ENCODE peak calls at places on chromosomes 13 and 19, in ten cellular contexts. D, A, F, E, V, U, G, Z, K and R are unnamed samples.

GRCh38 chr19:14023404-14024235 is 4.3 kb upstream of the RLN3 start:
- DNase-seq in F (peak), K (peak), Z (no peak), D (peak), E (peak), G (peak), A (peak), U (peak), V (peak), R (no peak)

GRCh38 chr13:105202384-105202783 is 1333.1 kb downstream of the EFNB2 start:
- DNase-seq in Z (no peak), A (no peak), F (peak), G (no peak), D (no peak), K (no peak), V (no peak), U (peak), E (peak), R (peak)

GRCh38 chr13:51534075-51534817 is 50.0 kb upstream of the WDFY2 start:
- DNase-seq in E (no peak), V (no peak), F (peak), K (no peak), G (no peak), U (no peak), Z (no peak), D (no peak), A (no peak), R (no peak)

GRCh38 chr13:30618186-30618937 is 642 bp downstream of the USPL1 start:
- DNase-seq in K (no peak), A (no peak), Z (no peak), G (peak), V (no peak), E (no peak), D (no peak), U (peak), F (peak), R (no peak)

GRCh38 chr19:1315470-1316166 is 29.9 kb downstream of the EFNA2 start:
- DNase-seq in E (peak), G (no peak), D (peak), U (peak), K (no peak), V (peak), F (peak), A (peak), Z (no peak), R (peak)

GRCh38 chr13:29749401-29750177 is 100.8 kb downstream of the UBL3 start:
- DNase-seq in A (no peak), F (no peak), K (no peak), D (no peak), E (no peak), U (no peak), Z (no peak), V (no peak), G (no peak), R (no peak)

GRCh38 chr13:75788494-75788991 is 152.4 kb downstream of the LMO7 start:
- DNase-seq in D (no peak), F (no peak), U (peak), G (no peak), Z (no peak), E (no peak), A (no peak), K (no peak), V (no peak), R (no peak)

GRCh38 chr13:65553328-65553727 is 1676.8 kb downstream of the PCDH9 start:
- DNase-seq in V (no peak), G (no peak), A (no peak), K (no peak), U (no peak), E (no peak), F (no peak), D (no peak), Z (no peak), R (no peak)

GRCh38 chr13:61144834-61145593 is 270.6 kb downstream of the PCDH20 start:
- DNase-seq in U (no peak), F (no peak), E (no peak), G (no peak), D (no peak), Z (no peak), A (no peak), K (no peak), V (no peak), R (no peak)

GRCh38 chr13:46751811-46752635 is 44.9 kb downstream of the ESD start:
- DNase-seq in F (peak), D (no peak), E (no peak), Z (peak), V (no peak), G (no peak), K (no peak), U (no peak), A (no peak), R (no peak)

GRCh38 chr13:76879211-76879875 is 6.9 kb downstream of the KCTD12 start:
- DNase-seq in G (no peak), V (no peak), Z (peak), E (peak), A (no peak), F (peak), U (peak), K (no peak), D (no peak), R (no peak)

GRCh38 chr19:9531933-9532332 is 6.5 kb downstream of the ZNF426 start:
- DNase-seq in F (no peak), D (no peak), A (no peak), E (no peak), V (no peak), U (no peak), G (peak), K (no peak), Z (no peak), R (no peak)

GRCh38 chr19:3593156-3593555 is 7.9 kb downstream of the GIPC3 start:
- DNase-seq in F (no peak), V (no peak), A (no peak), G (no peak), E (no peak), U (no peak), Z (no peak), K (no peak), D (peak), R (no peak)

GRCh38 chr13:105665284-105665683 is 870.2 kb downstream of the EFNB2 start:
- DNase-seq in Z (no peak), U (no peak), G (no peak), A (no peak), V (no peak), D (no peak), K (no peak), F (no peak), E (no peak), R (no peak)

GRCh38 chr13:53237696-53238095 is 209.1 kb downstream of the OLFM4 start:
- DNase-seq in V (no peak), G (no peak), E (no peak), A (no peak), D (no peak), U (no peak), Z (no peak), F (no peak), K (no peak), R (no peak)

GRCh38 chr19:3358919-3359849 is 7.2 kb upstream of the NFIC start:
- DNase-seq in F (peak), G (no peak), V (peak), A (no peak), D (no peak), Z (no peak), E (peak), U (no peak), K (no peak), R (no peak)

GRCh38 chr13:76836311-76836710 is 49.9 kb downstream of the KCTD12 start:
- DNase-seq in D (no peak), E (no peak), U (no peak), Z (no peak), G (no peak), K (no peak), F (no peak), V (no peak), A (no peak), R (no peak)

GRCh38 chr13:37868691-37869505 is 674 bp downstream of the TRPC4 start:
- DNase-seq in G (no peak), D (peak), Z (no peak), K (no peak), A (no peak), E (no peak), V (no peak), F (no peak), U (peak), R (no peak)

GRCh38 chr19:57167385-57167784 is at the start of gene DUXA:
- DNase-seq in K (no peak), V (no peak), U (no peak), F (no peak), Z (no peak), E (no peak), G (no peak), D (no peak), A (no peak), R (no peak)

GRCh38 chr19:14775855-14776254 is 2.5 kb downstream of the ADGRE2 start:
- DNase-seq in E (no peak), K (no peak), G (no peak), U (no peak), F (peak), D (peak), A (no peak), Z (no peak), V (peak), R (no peak)

GRCh38 chr13:75621147-75621546 is 15.0 kb upstream of the LMO7 start:
- DNase-seq in F (no peak), K (no peak), A (no peak), V (no peak), U (peak), D (no peak), G (no peak), E (no peak), Z (no peak), R (no peak)

GRCh38 chr13:46858776-46859175 is 38.1 kb downstream of the HTR2A start:
- DNase-seq in V (no peak), E (no peak), D (no peak), Z (no peak), U (no peak), A (no peak), K (no peak), F (no peak), G (no peak), R (no peak)

GRCh38 chr13:35621989-35622388 is 145.5 kb upstream of the MAB21L1 start:
- DNase-seq in G (no peak), K (no peak), U (peak), E (no peak), D (no peak), A (no peak), V (no peak), Z (no peak), F (no peak), R (no peak)

GRCh38 chr19:11685676-11686650 is 52.8 kb downstream of the ZNF823 start:
- DNase-seq in Z (no peak), U (no peak), A (no peak), F (no peak), G (no peak), E (no peak), K (no peak), V (no peak), D (no peak), R (no peak)

GRCh38 chr19:38216785-38217746 is 7.0 kb downstream of the DPF1 start:
- DNase-seq in Z (no peak), K (no peak), G (no peak), A (no peak), F (no peak), D (no peak), V (peak), E (peak), U (no peak), R (no peak)
- TF ChIP-seq MAX in Z (no peak), K (no peak), G (no peak), A (no peak), F (no peak), D (no peak), V (no peak), E (no peak), U (no peak), R (no peak)

DNA sequence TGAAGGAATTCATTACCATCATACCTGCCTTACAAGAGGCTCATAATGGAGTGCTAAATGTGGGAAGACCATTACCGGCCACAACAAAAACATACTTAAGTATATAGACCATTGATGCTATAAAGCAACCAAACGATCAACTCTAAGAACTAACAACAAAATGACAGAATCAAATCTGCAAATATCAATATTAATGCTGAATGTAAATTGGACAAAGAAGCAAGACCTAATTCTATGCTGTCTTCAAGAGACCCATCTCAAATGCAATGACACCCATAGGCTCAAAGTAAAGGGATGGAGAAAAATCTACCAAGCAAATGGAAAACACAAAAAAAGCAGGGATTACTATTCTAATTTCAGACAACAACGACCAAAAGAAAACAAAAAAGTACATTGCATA is 52.3 kb upstream of the GPC6 start:
- DNase-seq in F (no peak), G (no peak), E (no peak), Z (no peak), V (no peak), A (no peak), K (no peak), U (no peak), D (no peak), R (no peak)
- TF ChIP-seq MAX in F (no peak), G (no peak), E (no peak), Z (no peak), V (no peak), A (no peak), K (no peak), U (no peak), D (no peak), R (no peak)

GRCh38 chr13:45119469-45119989 is 781 bp upstream of the GTF2F2 start:
- DNase-seq in U (no peak), V (peak), F (peak), E (peak), Z (peak), K (no peak), A (no peak), G (no peak), D (no peak), R (no peak)
- TF ChIP-seq MAX in U (no peak), V (no peak), F (peak), E (no peak), Z (no peak), K (no peak), A (no peak), G (no peak), D (no peak), R (no peak)

GRCh38 chr13:110525328-110526319 is 35.9 kb downstream of the RAB20 start:
- DNase-seq in G (no peak), U (no peak), A (no peak), V (no peak), E (no peak), K (no peak), D (no peak), F (no peak), Z (peak), R (no peak)

GRCh38 chr13:110523838-110524237 is 37.7 kb downstream of the RAB20 start:
- DNase-seq in G (no peak), Z (no peak), V (no peak), A (no peak), F (no peak), U (no peak), E (no peak), K (no peak), D (no peak), R (no peak)

GRCh38 chr13:110523180-110523579 is 38.3 kb downstream of the RAB20 start:
- DNase-seq in G (no peak), V (no peak), D (no peak), Z (no peak), K (no peak), A (no peak), F (peak), U (no peak), E (no peak), R (no peak)

GRCh38 chr13:110521946-110522345 is 39.6 kb downstream of the RAB20 start:
- DNase-seq in G (no peak), V (no peak), Z (no peak), A (no peak), E (no peak), D (no peak), U (no peak), K (no peak), F (peak), R (no peak)

DNA sequence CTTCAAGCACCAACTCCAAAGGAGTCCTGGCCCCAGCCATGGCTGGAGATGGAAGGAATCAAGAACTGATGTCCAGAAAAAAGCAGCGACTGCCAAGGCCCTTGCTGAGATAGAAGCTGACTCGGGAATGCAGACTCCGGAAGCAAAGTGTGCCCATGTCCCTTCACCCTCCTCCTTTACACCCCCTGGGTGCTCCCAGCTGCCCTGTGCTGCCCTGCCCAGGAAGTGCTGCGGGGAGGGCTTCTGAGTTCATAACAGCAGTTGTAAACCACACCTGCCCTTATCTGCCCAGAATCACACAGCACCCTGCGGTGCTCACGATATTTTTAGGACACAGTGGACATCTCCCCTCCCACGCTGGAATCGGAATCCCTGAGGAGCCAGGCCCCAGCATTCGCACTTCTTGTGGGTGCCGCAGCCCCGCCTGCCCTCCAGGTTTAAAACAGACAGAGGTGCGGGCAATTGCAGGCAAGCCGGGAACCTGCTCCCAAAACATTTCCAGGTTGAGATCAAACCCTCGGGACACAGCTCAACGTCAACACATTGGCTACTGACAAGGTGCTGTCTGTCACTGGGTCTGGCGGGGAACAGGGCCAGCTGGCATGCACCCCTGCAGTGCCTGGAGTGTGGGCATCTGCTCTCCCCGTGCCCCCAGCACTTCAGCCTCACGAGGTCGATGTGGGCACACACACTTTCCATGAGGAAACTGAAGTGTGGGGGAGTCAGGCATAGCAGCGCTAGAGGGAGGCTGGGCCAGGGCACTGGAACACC is 36.9 kb downstream of the RAB20 start:
- DNase-seq in Z (no peak), G (no peak), U (no peak), D (no peak), A (no peak), V (no peak), E (peak), K (no peak), F (peak), R (no peak)
- TF ChIP-seq MAX in Z (no peak), G (no peak), U (no peak), D (no peak), A (no peak), V (no peak), E (no peak), K (no peak), F (no peak), R (peak)

GRCh38 chr19:10544242-10544752 is 593 bp downstream of the ATG4D start:
- DNase-seq in Z (no peak), F (peak), V (peak), A (no peak), U (no peak), D (no peak), K (no peak), E (no peak), G (no peak), R (no peak)
- TF ChIP-seq MAX in Z (no peak), F (no peak), V (no peak), A (no peak), U (no peak), D (no peak), K (no peak), E (no peak), G (no peak), R (no peak)

GRCh38 chr19:51365211-51366049 is 758 bp downstream of the ETFB start:
- DNase-seq in E (no peak), U (peak), A (no peak), Z (no peak), V (peak), F (peak), G (peak), K (no peak), D (no peak), R (no peak)
- TF ChIP-seq MAX in E (no peak), U (no peak), A (no peak), Z (no peak), V (no peak), F (no peak), G (peak), K (no peak), D (no peak), R (no peak)